ENCODE peak calls at places on chromosome 19, in five cellular contexts. One of them, this sample, is unnamed.

GRCh38 chr19:36136975-36137686 is 2.7 kb upstream of the CAPNS1 start:
- DNase-seq in NCI-H460: peak
- DNase-seq in activated T-helper 1 cell treated with Interleukin-2 at 50 U/mL for 16 hours: no peak
- DNase-seq in dorsolateral prefrontal cortex: no peak
- DNase-seq in GM23248: peak
- DNase-seq in this sample: peak

GRCh38 chr19:35256566-35256965 is 7.8 kb downstream of the LSR start:
- DNase-seq in activated T-helper 1 cell treated with Interleukin-2 at 50 U/mL for 16 hours: no peak
- DNase-seq in dorsolateral prefrontal cortex: no peak
- DNase-seq in GM23248: no peak
- DNase-seq in NCI-H460: no peak
- DNase-seq in this sample: no peak

GRCh38 chr19:54728167-54728566 is 3.9 kb downstream of the KIR3DL3 start:
- DNase-seq in GM23248: no peak
- DNase-seq in activated T-helper 1 cell treated with Interleukin-2 at 50 U/mL for 16 hours: no peak
- DNase-seq in dorsolateral prefrontal cortex: no peak
- DNase-seq in NCI-H460: no peak
- DNase-seq in this sample: no peak

GRCh38 chr19:39167461-39168257 is 29.1 kb upstream of the NCCRP1 start:
- DNase-seq in dorsolateral prefrontal cortex: no peak
- DNase-seq in NCI-H460: no peak
- DNase-seq in activated T-helper 1 cell treated with Interleukin-2 at 50 U/mL for 16 hours: no peak
- DNase-seq in GM23248: no peak
- DNase-seq in this sample: peak

GRCh38 chr19:48637449-48637947 is 319 bp upstream of the DBP start:
- DNase-seq in NCI-H460: peak
- DNase-seq in dorsolateral prefrontal cortex: peak
- DNase-seq in activated T-helper 1 cell treated with Interleukin-2 at 50 U/mL for 16 hours: peak
- DNase-seq in GM23248: peak
- DNase-seq in this sample: peak

GRCh38 chr19:39339636-39340035 is 2.6 kb upstream of the SAMD4B start:
- DNase-seq in NCI-H460: no peak
- DNase-seq in GM23248: no peak
- DNase-seq in dorsolateral prefrontal cortex: no peak
- DNase-seq in activated T-helper 1 cell treated with Interleukin-2 at 50 U/mL for 16 hours: no peak
- DNase-seq in this sample: no peak

GRCh38 chr19:51372649-51373504 is at the start of gene NKG7:
- DNase-seq in activated T-helper 1 cell treated with Interleukin-2 at 50 U/mL for 16 hours: peak
- DNase-seq in NCI-H460: no peak
- DNase-seq in dorsolateral prefrontal cortex: no peak
- DNase-seq in GM23248: no peak
- DNase-seq in this sample: no peak

GRCh38 chr19:16814526-16815100 is 14.6 kb upstream of the SIN3B start:
- DNase-seq in activated T-helper 1 cell treated with Interleukin-2 at 50 U/mL for 16 hours: no peak
- DNase-seq in dorsolateral prefrontal cortex: no peak
- DNase-seq in NCI-H460: no peak
- DNase-seq in GM23248: peak
- DNase-seq in this sample: peak

GRCh38 chr19:46692918-46693722 is 23.8 kb downstream of the PRKD2 start:
- DNase-seq in GM23248: peak
- DNase-seq in NCI-H460: no peak
- DNase-seq in dorsolateral prefrontal cortex: no peak
- DNase-seq in activated T-helper 1 cell treated with Interleukin-2 at 50 U/mL for 16 hours: no peak
- DNase-seq in this sample: no peak

GRCh38 chr19:39871886-39872866 is 26.0 kb upstream of the FBL start:
- DNase-seq in NCI-H460: no peak
- DNase-seq in dorsolateral prefrontal cortex: no peak
- DNase-seq in activated T-helper 1 cell treated with Interleukin-2 at 50 U/mL for 16 hours: no peak
- DNase-seq in GM23248: no peak
- DNase-seq in this sample: no peak

GRCh38 chr19:29483641-29483920 is 42.2 kb upstream of the VSTM2B start:
- DNase-seq in dorsolateral prefrontal cortex: no peak
- DNase-seq in NCI-H460: no peak
- DNase-seq in GM23248: no peak
- DNase-seq in activated T-helper 1 cell treated with Interleukin-2 at 50 U/mL for 16 hours: no peak
- DNase-seq in this sample: no peak

GRCh38 chr19:5829567-5830315 is 9.8 kb downstream of the FUT6 start:
- DNase-seq in NCI-H460: no peak
- DNase-seq in dorsolateral prefrontal cortex: no peak
- DNase-seq in activated T-helper 1 cell treated with Interleukin-2 at 50 U/mL for 16 hours: no peak
- DNase-seq in GM23248: no peak
- DNase-seq in this sample: no peak

This sample was measured in mesendoderm.